ENCODE peak calls at places on chromosomes 13 and 19, in nine cellular contexts. V is RWPE1, C is BJ, N is cardiac muscle cell, X is thoracic aorta, I is spleen, G is left ventricle myocardium inferior, R is AG09319, D is endothelial cell. T is an unnamed sample.

GRCh38 chr19:55640577-55641375 is at the start of gene ZNF580:
- DNase-seq in N (peak; percentile 93), I (peak; percentile 92), D (peak; percentile 49), R (peak; percentile 38), G (peak; percentile 71), V (peak; percentile 54), C (no peak), X (no peak), T (peak; percentile 48)

GRCh38 chr13:98942997-98943396 is 34.9 kb downstream of the DOCK9 start:
- DNase-seq in D (no peak), I (peak; percentile 13), R (no peak), X (no peak), N (no peak), V (no peak), C (no peak), G (no peak), T (no peak)

GRCh38 chr19:44988896-44989563 is 12.2 kb upstream of the RELB start:
- DNase-seq in V (peak; percentile 21), N (peak; percentile 78), I (peak; percentile 89), G (peak; percentile 40), R (peak; percentile 14), C (no peak), D (peak; percentile 75), X (no peak), T (peak; percentile 64)

GRCh38 chr19:34023381-34023780 is 148.9 kb upstream of the LSM14A start:
- DNase-seq in I (no peak), G (no peak), R (no peak), V (no peak), C (no peak), N (no peak), D (no peak), X (no peak), T (no peak)

GRCh38 chr13:33307820-33308219 is 22.3 kb upstream of the STARD13 start:
- DNase-seq in N (peak; percentile 40), D (no peak), G (no peak), C (no peak), X (no peak), V (no peak), R (peak; percentile 53), I (no peak), T (no peak)

GRCh38 chr13:79491715-79492114 is 10.8 kb downstream of the NDFIP2 start:
- DNase-seq in D (no peak), C (peak; percentile 82), X (no peak), R (peak; percentile 59), G (no peak), N (peak; percentile 74), I (no peak), V (peak; percentile 74), T (no peak)

GRCh38 chr13:79541426-79542049 is 60.6 kb downstream of the NDFIP2 start:
- DNase-seq in I (no peak), G (no peak), R (peak; percentile 29), N (peak; percentile 78), C (peak; percentile 28), V (peak; percentile 36), X (no peak), D (peak; percentile 28), T (no peak)

GRCh38 chr13:66915596-66916185 is 314.4 kb downstream of the PCDH9 start:
- DNase-seq in G (no peak), V (peak; percentile 11), R (no peak), C (no peak), N (peak; percentile 37), D (no peak), X (no peak), I (no peak), T (no peak)

DNA sequence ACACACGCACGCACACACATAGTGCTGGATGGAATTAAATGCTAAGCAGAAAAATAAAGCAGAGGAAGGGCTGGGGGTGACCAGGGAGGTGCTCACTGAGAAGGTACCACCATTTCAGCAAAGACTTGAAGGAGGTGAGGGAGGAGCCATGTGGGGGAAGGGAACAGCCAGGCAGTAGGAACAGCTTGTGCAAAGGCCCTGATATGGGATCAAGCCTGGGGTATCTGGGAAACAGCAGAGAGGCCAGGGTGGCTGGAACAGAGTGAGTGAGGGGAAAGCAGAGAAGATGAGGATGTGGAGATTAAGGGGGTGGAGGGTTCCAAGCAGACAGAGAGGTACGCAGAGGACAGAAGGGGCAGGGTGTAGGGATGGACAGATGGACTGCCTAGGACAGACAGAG is 25.2 kb downstream of the NOTCH3 start:
- DNase-seq in R (no peak), D (no peak), C (no peak), G (no peak), X (no peak), I (no peak), N (no peak), V (no peak), T (no peak)
- TF ChIP-seq CTCF in R (no peak), D (no peak), C (no peak), G (no peak), X (no peak), I (no peak), N (no peak), V (no peak), T (no peak)

GRCh38 chr19:31355330-31356289 is 6.4 kb upstream of the TSHZ3 start:
- DNase-seq in G (no peak), D (no peak), N (no peak), I (no peak), X (no peak), R (no peak), C (no peak), V (no peak), T (no peak)

GRCh38 chr19:31354919-31355318 is 5.7 kb upstream of the TSHZ3 start:
- DNase-seq in C (no peak), V (no peak), I (no peak), X (no peak), R (no peak), G (no peak), N (no peak), D (peak; percentile 38), T (no peak)

GRCh38 chr19:31357315-31357673 is 8.1 kb upstream of the TSHZ3 start:
- DNase-seq in C (no peak), X (no peak), D (no peak), R (no peak), I (no peak), V (no peak), N (no peak), G (no peak), T (no peak)

GRCh38 chr19:31354316-31354715 is 5.1 kb upstream of the TSHZ3 start:
- DNase-seq in D (no peak), X (no peak), G (no peak), N (no peak), V (no peak), C (no peak), I (no peak), R (no peak), T (no peak)

DNA sequence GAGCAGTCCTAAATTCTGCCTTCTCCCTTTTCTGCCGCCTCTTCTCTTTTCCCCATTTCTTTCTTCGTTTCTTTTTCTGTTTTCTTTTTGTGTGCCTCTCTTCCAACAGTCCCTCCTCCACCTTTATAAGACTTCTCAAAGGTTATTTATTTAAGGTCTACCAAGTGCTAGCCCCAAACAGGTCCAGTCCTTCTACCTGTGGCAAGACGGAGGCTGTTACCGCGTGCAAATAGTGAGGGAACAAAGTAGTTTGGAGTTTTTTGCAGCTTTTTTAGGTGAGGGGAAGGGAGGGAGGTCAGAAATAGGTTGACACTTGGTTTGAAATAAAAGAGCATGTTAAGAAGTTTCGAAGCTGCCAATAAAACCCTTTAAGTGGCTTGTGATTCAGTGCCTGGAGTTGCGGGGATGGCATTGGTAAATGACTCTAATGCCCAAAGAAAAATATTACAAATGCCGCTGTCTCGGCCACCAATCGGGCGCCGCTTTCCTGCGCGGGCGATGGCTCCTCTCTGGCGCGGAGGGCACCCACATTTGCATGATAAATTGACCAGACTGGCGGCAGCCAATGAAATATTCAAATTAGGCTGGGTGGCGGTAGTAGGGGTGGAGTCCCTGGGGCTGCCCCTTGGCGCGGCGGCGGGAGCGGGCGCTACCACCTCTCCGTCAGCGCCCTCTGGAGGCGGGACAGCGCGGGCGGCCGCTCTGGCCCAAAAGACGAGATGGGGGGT is 7.5 kb upstream of the TSHZ3 start:
- DNase-seq in D (peak; percentile 66), V (no peak), I (peak; percentile 86), N (no peak), C (no peak), X (no peak), G (peak; percentile 34), R (no peak), T (no peak)
- TF ChIP-seq CTCF in D (peak; percentile 61), V (no peak), I (peak; percentile 53), N (peak; percentile 41), C (no peak), X (peak; percentile 37), G (peak; percentile 69), R (no peak), T (peak; percentile 56)

DNA sequence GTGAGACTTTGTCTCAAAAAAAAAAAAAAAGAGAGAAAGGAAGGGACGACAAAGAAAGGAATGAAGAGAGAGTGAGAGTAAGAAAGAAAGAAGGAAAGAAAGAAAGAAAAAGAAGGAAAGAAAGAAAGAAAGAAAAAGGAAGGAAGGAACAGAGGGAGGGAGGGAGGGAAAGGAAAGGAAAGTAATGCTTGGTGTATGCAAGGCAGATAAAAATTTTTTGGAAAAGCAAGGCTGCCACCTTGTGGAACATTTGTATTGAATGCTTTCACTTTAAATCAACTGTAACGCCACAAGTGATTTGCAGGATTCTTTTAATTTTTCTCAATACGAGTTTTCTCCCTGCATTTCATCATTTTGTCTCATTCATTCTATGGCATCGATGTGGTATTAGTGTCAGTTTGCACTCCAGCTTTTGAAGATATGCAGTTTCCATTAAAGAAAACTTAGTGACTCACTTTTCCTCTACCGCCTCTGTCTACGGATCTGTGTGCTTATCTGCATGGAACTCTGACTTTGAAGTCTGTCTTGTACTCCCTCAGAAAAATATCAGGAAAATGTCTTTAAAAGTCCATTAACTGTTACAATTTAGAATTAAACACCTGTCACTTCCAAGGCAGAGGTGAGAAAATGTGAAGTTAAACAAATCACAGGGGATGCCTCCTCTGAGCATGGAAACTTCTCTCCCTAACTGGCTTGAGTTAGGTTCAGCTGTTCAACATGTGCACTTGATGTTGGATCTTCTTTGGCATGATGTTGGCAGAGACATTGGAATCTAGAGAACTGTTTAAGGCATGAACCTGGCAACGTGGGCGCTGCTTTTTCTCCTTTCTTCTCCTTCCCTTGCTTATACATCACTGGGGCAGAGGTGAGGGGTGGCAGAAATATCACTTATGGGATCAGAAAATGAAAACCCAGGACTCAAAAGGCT is 20.0 kb upstream of the ZDHHC20 start:
- DNase-seq in V (peak; percentile 38), X (no peak), I (no peak), D (peak; percentile 61), C (peak; percentile 31), R (peak; percentile 50), N (peak; percentile 86), G (no peak), T (peak; percentile 48)
- TF ChIP-seq CTCF in V (peak; percentile 68), X (peak; percentile 59), I (peak; percentile 44), D (peak; percentile 61), C (peak; percentile 48), R (peak; percentile 45), N (peak; percentile 44), G (peak; percentile 77), T (peak; percentile 81)

DNA sequence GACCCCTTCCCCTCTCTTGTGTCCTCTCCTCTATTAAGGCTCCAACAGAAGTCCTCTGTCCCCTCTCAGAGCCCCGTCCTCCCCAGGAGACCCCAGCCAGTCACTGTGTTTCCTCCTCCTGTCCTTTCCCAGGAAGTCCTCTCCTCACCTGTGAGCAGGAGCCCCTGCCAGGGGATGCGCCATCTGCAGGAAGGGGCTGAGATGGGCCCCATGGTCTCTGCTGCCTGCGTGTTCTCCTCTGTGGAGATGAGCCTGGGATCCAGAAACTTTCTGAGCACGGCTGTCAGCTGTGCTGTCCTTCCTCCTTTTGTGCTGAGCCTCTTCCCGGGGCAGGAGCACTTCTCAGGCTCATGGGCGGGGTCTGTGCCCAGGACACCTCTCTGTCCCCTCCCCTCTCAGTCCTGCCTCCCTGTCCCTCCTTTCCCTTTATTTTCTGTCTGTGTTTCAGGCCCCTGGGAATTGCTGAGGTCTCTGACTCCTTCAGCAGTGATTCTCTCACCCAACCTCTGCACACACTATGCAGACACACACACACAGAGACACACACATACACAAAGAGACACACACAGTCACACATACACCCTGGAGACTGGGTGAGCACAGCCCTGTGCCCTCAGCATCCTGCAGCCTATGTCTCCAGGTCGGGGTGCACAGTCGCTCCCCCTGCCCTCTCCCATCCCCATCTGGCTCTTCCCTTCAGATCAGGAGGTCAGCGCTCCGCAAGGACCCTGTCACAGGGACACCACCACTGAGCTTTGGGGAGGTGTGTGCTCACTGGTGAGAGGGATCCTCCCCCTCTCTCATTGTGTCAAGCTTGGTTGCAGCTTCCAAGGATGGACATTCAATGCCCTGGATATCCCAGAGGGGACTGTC is at the start of gene CEACAM8:
- DNase-seq in I (no peak), N (no peak), D (no peak), G (no peak), C (no peak), V (no peak), X (no peak), R (no peak), T (no peak)
- TF ChIP-seq CTCF in I (no peak), N (no peak), D (no peak), G (no peak), C (no peak), V (no peak), X (no peak), R (no peak), T (no peak)

T was measured in neural crest cell.